ENCODE peak calls at places on chromosomes 3 and 15, in ten cellular contexts. One of them, this sample, is unnamed.

GRCh38 chr3:161274691-161275298 is 53.7 kb downstream of the NMD3 start:
- DNase-seq in activated CD4-positive, alpha-beta T cell treated with anti-CD3 and anti-CD28 coated beads for 24 hours: peak; percentile 13
- DNase-seq in astrocyte of the spinal cord: peak; percentile 60
- DNase-seq in NCI-H510A: no peak
- DNase-seq in HTR-8/SVneo: peak; percentile 31
- DNase-seq in GM20000: peak; percentile 33
- DNase-seq in fibroblast of pulmonary artery: peak; percentile 74
- DNase-seq in right cardiac atrium: no peak
- DNase-seq in T-helper 2 cell: no peak
- DNase-seq in globus pallidus: peak; percentile 30
- DNase-seq in this sample: no peak

GRCh38 chr15:58415636-58416035 is 16.2 kb upstream of the LIPC start:
- DNase-seq in right cardiac atrium: no peak
- DNase-seq in fibroblast of pulmonary artery: peak; percentile 12
- DNase-seq in activated CD4-positive, alpha-beta T cell treated with anti-CD3 and anti-CD28 coated beads for 24 hours: no peak
- DNase-seq in astrocyte of the spinal cord: no peak
- DNase-seq in GM20000: no peak
- DNase-seq in HTR-8/SVneo: no peak
- DNase-seq in NCI-H510A: no peak
- DNase-seq in T-helper 2 cell: no peak
- DNase-seq in globus pallidus: no peak
- DNase-seq in this sample: no peak

GRCh38 chr15:63367390-63367789 is 14.3 kb downstream of the CA12 start:
- DNase-seq in fibroblast of pulmonary artery: no peak
- DNase-seq in right cardiac atrium: no peak
- DNase-seq in T-helper 2 cell: no peak
- DNase-seq in astrocyte of the spinal cord: no peak
- DNase-seq in activated CD4-positive, alpha-beta T cell treated with anti-CD3 and anti-CD28 coated beads for 24 hours: no peak
- DNase-seq in globus pallidus: no peak
- DNase-seq in HTR-8/SVneo: no peak
- DNase-seq in NCI-H510A: no peak
- DNase-seq in GM20000: no peak
- DNase-seq in this sample: no peak

GRCh38 chr15:84099181-84099580 is 136.4 kb upstream of the GOLGA6L4 start:
- DNase-seq in globus pallidus: peak; percentile 16
- DNase-seq in activated CD4-positive, alpha-beta T cell treated with anti-CD3 and anti-CD28 coated beads for 24 hours: no peak
- DNase-seq in GM20000: peak; percentile 3
- DNase-seq in T-helper 2 cell: no peak
- DNase-seq in astrocyte of the spinal cord: peak; percentile 21
- DNase-seq in fibroblast of pulmonary artery: peak; percentile 63
- DNase-seq in HTR-8/SVneo: no peak
- DNase-seq in right cardiac atrium: peak; percentile 73
- DNase-seq in NCI-H510A: no peak
- DNase-seq in this sample: no peak

GRCh38 chr3:68988740-68989139 is 24.7 kb downstream of the EOGT start:
- DNase-seq in globus pallidus: no peak
- DNase-seq in GM20000: no peak
- DNase-seq in right cardiac atrium: no peak
- DNase-seq in activated CD4-positive, alpha-beta T cell treated with anti-CD3 and anti-CD28 coated beads for 24 hours: no peak
- DNase-seq in fibroblast of pulmonary artery: peak; percentile 38
- DNase-seq in T-helper 2 cell: no peak
- DNase-seq in HTR-8/SVneo: no peak
- DNase-seq in NCI-H510A: no peak
- DNase-seq in astrocyte of the spinal cord: peak; percentile 65
- DNase-seq in this sample: no peak

GRCh38 chr3:33388374-33389100 is 51.7 kb downstream of the UBP1 start:
- DNase-seq in NCI-H510A: no peak
- DNase-seq in T-helper 2 cell: no peak
- DNase-seq in astrocyte of the spinal cord: no peak
- DNase-seq in activated CD4-positive, alpha-beta T cell treated with anti-CD3 and anti-CD28 coated beads for 24 hours: no peak
- DNase-seq in fibroblast of pulmonary artery: peak; percentile 10
- DNase-seq in globus pallidus: no peak
- DNase-seq in HTR-8/SVneo: no peak
- DNase-seq in right cardiac atrium: no peak
- DNase-seq in GM20000: no peak
- DNase-seq in this sample: no peak

GRCh38 chr3:129246636-129247035 is 2.8 kb upstream of the COPG1 start:
- DNase-seq in fibroblast of pulmonary artery: no peak
- DNase-seq in HTR-8/SVneo: no peak
- DNase-seq in NCI-H510A: no peak
- DNase-seq in T-helper 2 cell: no peak
- DNase-seq in right cardiac atrium: no peak
- DNase-seq in astrocyte of the spinal cord: no peak
- DNase-seq in GM20000: no peak
- DNase-seq in activated CD4-positive, alpha-beta T cell treated with anti-CD3 and anti-CD28 coated beads for 24 hours: no peak
- DNase-seq in globus pallidus: no peak
- DNase-seq in this sample: no peak

GRCh38 chr3:20696393-20697045 is 510.5 kb upstream of the SGO1 start:
- DNase-seq in fibroblast of pulmonary artery: no peak
- DNase-seq in HTR-8/SVneo: no peak
- DNase-seq in astrocyte of the spinal cord: no peak
- DNase-seq in GM20000: no peak
- DNase-seq in globus pallidus: no peak
- DNase-seq in right cardiac atrium: no peak
- DNase-seq in NCI-H510A: no peak
- DNase-seq in activated CD4-positive, alpha-beta T cell treated with anti-CD3 and anti-CD28 coated beads for 24 hours: no peak
- DNase-seq in T-helper 2 cell: no peak
- DNase-seq in this sample: no peak

GRCh38 chr3:76943058-76943457 is 96.8 kb upstream of the ROBO2 start:
- DNase-seq in GM20000: no peak
- DNase-seq in astrocyte of the spinal cord: no peak
- DNase-seq in right cardiac atrium: no peak
- DNase-seq in fibroblast of pulmonary artery: no peak
- DNase-seq in globus pallidus: no peak
- DNase-seq in HTR-8/SVneo: no peak
- DNase-seq in T-helper 2 cell: no peak
- DNase-seq in NCI-H510A: no peak
- DNase-seq in activated CD4-positive, alpha-beta T cell treated with anti-CD3 and anti-CD28 coated beads for 24 hours: no peak
- DNase-seq in this sample: no peak

GRCh38 chr3:104214937-104215336 is 1151.8 kb upstream of the ALCAM start:
- DNase-seq in HTR-8/SVneo: no peak
- DNase-seq in T-helper 2 cell: no peak
- DNase-seq in GM20000: no peak
- DNase-seq in NCI-H510A: no peak
- DNase-seq in activated CD4-positive, alpha-beta T cell treated with anti-CD3 and anti-CD28 coated beads for 24 hours: no peak
- DNase-seq in fibroblast of pulmonary artery: no peak
- DNase-seq in astrocyte of the spinal cord: no peak
- DNase-seq in right cardiac atrium: no peak
- DNase-seq in globus pallidus: no peak
- DNase-seq in this sample: no peak

GRCh38 chr3:57816471-57817105 is 60.5 kb downstream of the SLMAP start:
- DNase-seq in NCI-H510A: no peak
- DNase-seq in right cardiac atrium: no peak
- DNase-seq in T-helper 2 cell: no peak
- DNase-seq in fibroblast of pulmonary artery: no peak
- DNase-seq in astrocyte of the spinal cord: no peak
- DNase-seq in HTR-8/SVneo: no peak
- DNase-seq in activated CD4-positive, alpha-beta T cell treated with anti-CD3 and anti-CD28 coated beads for 24 hours: no peak
- DNase-seq in GM20000: no peak
- DNase-seq in globus pallidus: no peak
- DNase-seq in this sample: no peak

GRCh38 chr3:193780810-193781472 is 187.9 kb downstream of the OPA1 start:
- DNase-seq in HTR-8/SVneo: peak; percentile 83
- DNase-seq in right cardiac atrium: peak; percentile 89
- DNase-seq in T-helper 2 cell: no peak
- DNase-seq in globus pallidus: peak; percentile 69
- DNase-seq in GM20000: peak; percentile 56
- DNase-seq in astrocyte of the spinal cord: peak; percentile 71
- DNase-seq in fibroblast of pulmonary artery: peak; percentile 84
- DNase-seq in activated CD4-positive, alpha-beta T cell treated with anti-CD3 and anti-CD28 coated beads for 24 hours: no peak
- DNase-seq in NCI-H510A: no peak
- DNase-seq in this sample: no peak

GRCh38 chr3:47089605-47090004 is 74.3 kb downstream of the SETD2 start:
- DNase-seq in activated CD4-positive, alpha-beta T cell treated with anti-CD3 and anti-CD28 coated beads for 24 hours: no peak
- DNase-seq in right cardiac atrium: no peak
- DNase-seq in HTR-8/SVneo: no peak
- DNase-seq in globus pallidus: no peak
- DNase-seq in T-helper 2 cell: no peak
- DNase-seq in astrocyte of the spinal cord: no peak
- DNase-seq in GM20000: no peak
- DNase-seq in fibroblast of pulmonary artery: no peak
- DNase-seq in NCI-H510A: no peak
- DNase-seq in this sample: no peak

GRCh38 chr15:99566157-99566900 is 545 bp downstream of the MEF2A start:
- DNase-seq in GM20000: peak; percentile 64
- DNase-seq in fibroblast of pulmonary artery: no peak
- DNase-seq in T-helper 2 cell: peak; percentile 11
- DNase-seq in astrocyte of the spinal cord: peak; percentile 6
- DNase-seq in NCI-H510A: no peak
- DNase-seq in HTR-8/SVneo: peak; percentile 9
- DNase-seq in right cardiac atrium: peak; percentile 74
- DNase-seq in activated CD4-positive, alpha-beta T cell treated with anti-CD3 and anti-CD28 coated beads for 24 hours: peak; percentile 13
- DNase-seq in globus pallidus: peak; percentile 26
- DNase-seq in this sample: peak; percentile 19

GRCh38 chr3:181901626-181902025 is 189.9 kb downstream of the SOX2 start:
- DNase-seq in activated CD4-positive, alpha-beta T cell treated with anti-CD3 and anti-CD28 coated beads for 24 hours: no peak
- DNase-seq in astrocyte of the spinal cord: peak; percentile 29
- DNase-seq in HTR-8/SVneo: no peak
- DNase-seq in NCI-H510A: no peak
- DNase-seq in fibroblast of pulmonary artery: no peak
- DNase-seq in GM20000: no peak
- DNase-seq in T-helper 2 cell: no peak
- DNase-seq in globus pallidus: no peak
- DNase-seq in right cardiac atrium: no peak
- DNase-seq in this sample: no peak

GRCh38 chr15:35630570-35630969 is 84.6 kb upstream of the DPH6 start:
- DNase-seq in astrocyte of the spinal cord: no peak
- DNase-seq in fibroblast of pulmonary artery: peak; percentile 55
- DNase-seq in HTR-8/SVneo: no peak
- DNase-seq in globus pallidus: no peak
- DNase-seq in NCI-H510A: no peak
- DNase-seq in right cardiac atrium: no peak
- DNase-seq in GM20000: no peak
- DNase-seq in T-helper 2 cell: no peak
- DNase-seq in activated CD4-positive, alpha-beta T cell treated with anti-CD3 and anti-CD28 coated beads for 24 hours: no peak
- DNase-seq in this sample: no peak

GRCh38 chr3:194250104-194251002 is 100.8 kb downstream of the CPN2 start:
- DNase-seq in globus pallidus: no peak
- DNase-seq in astrocyte of the spinal cord: peak; percentile 62
- DNase-seq in HTR-8/SVneo: no peak
- DNase-seq in right cardiac atrium: peak; percentile 92
- DNase-seq in NCI-H510A: no peak
- DNase-seq in fibroblast of pulmonary artery: peak; percentile 70
- DNase-seq in GM20000: no peak
- DNase-seq in activated CD4-positive, alpha-beta T cell treated with anti-CD3 and anti-CD28 coated beads for 24 hours: no peak
- DNase-seq in T-helper 2 cell: no peak
- DNase-seq in this sample: no peak

GRCh38 chr3:115341208-115341607 is 194.1 kb upstream of the ZBTB20 start:
- DNase-seq in right cardiac atrium: no peak
- DNase-seq in GM20000: no peak
- DNase-seq in fibroblast of pulmonary artery: peak; percentile 71
- DNase-seq in HTR-8/SVneo: peak; percentile 19
- DNase-seq in activated CD4-positive, alpha-beta T cell treated with anti-CD3 and anti-CD28 coated beads for 24 hours: no peak
- DNase-seq in astrocyte of the spinal cord: peak; percentile 72
- DNase-seq in globus pallidus: no peak
- DNase-seq in T-helper 2 cell: no peak
- DNase-seq in NCI-H510A: no peak
- DNase-seq in this sample: no peak

GRCh38 chr3:435161-435560 is 238.6 kb downstream of the CHL1 start:
- DNase-seq in T-helper 2 cell: no peak
- DNase-seq in fibroblast of pulmonary artery: no peak
- DNase-seq in NCI-H510A: no peak
- DNase-seq in right cardiac atrium: no peak
- DNase-seq in GM20000: no peak
- DNase-seq in HTR-8/SVneo: no peak
- DNase-seq in globus pallidus: no peak
- DNase-seq in astrocyte of the spinal cord: no peak
- DNase-seq in activated CD4-positive, alpha-beta T cell treated with anti-CD3 and anti-CD28 coated beads for 24 hours: no peak
- DNase-seq in this sample: no peak

GRCh38 chr3:133269393-133269792 is 130.5 kb upstream of the BFSP2 start:
- DNase-seq in right cardiac atrium: no peak
- DNase-seq in fibroblast of pulmonary artery: no peak
- DNase-seq in HTR-8/SVneo: no peak
- DNase-seq in astrocyte of the spinal cord: no peak
- DNase-seq in GM20000: no peak
- DNase-seq in NCI-H510A: no peak
- DNase-seq in T-helper 2 cell: no peak
- DNase-seq in activated CD4-positive, alpha-beta T cell treated with anti-CD3 and anti-CD28 coated beads for 24 hours: no peak
- DNase-seq in globus pallidus: no peak
- DNase-seq in this sample: no peak

GRCh38 chr3:58708116-58708791 is 41.7 kb upstream of the FAM3D start:
- DNase-seq in astrocyte of the spinal cord: no peak
- DNase-seq in T-helper 2 cell: no peak
- DNase-seq in GM20000: no peak
- DNase-seq in activated CD4-positive, alpha-beta T cell treated with anti-CD3 and anti-CD28 coated beads for 24 hours: no peak
- DNase-seq in HTR-8/SVneo: no peak
- DNase-seq in right cardiac atrium: no peak
- DNase-seq in NCI-H510A: no peak
- DNase-seq in globus pallidus: no peak
- DNase-seq in fibroblast of pulmonary artery: no peak
- DNase-seq in this sample: no peak

GRCh38 chr3:72227536-72228070 is 442.7 kb upstream of the PROK2 start:
- DNase-seq in globus pallidus: no peak
- DNase-seq in NCI-H510A: no peak
- DNase-seq in HTR-8/SVneo: no peak
- DNase-seq in fibroblast of pulmonary artery: peak; percentile 82
- DNase-seq in astrocyte of the spinal cord: no peak
- DNase-seq in T-helper 2 cell: no peak
- DNase-seq in activated CD4-positive, alpha-beta T cell treated with anti-CD3 and anti-CD28 coated beads for 24 hours: no peak
- DNase-seq in right cardiac atrium: no peak
- DNase-seq in GM20000: no peak
- DNase-seq in this sample: no peak

GRCh38 chr15:72593838-72594237 is 60.7 kb upstream of the GOLGA6B start:
- DNase-seq in astrocyte of the spinal cord: no peak
- DNase-seq in GM20000: no peak
- DNase-seq in fibroblast of pulmonary artery: no peak
- DNase-seq in right cardiac atrium: no peak
- DNase-seq in globus pallidus: no peak
- DNase-seq in activated CD4-positive, alpha-beta T cell treated with anti-CD3 and anti-CD28 coated beads for 24 hours: no peak
- DNase-seq in NCI-H510A: no peak
- DNase-seq in T-helper 2 cell: no peak
- DNase-seq in HTR-8/SVneo: no peak
- DNase-seq in this sample: no peak

GRCh38 chr15:44782516-44782915 is 46.2 kb downstream of the TRIM69 start:
- DNase-seq in NCI-H510A: no peak
- DNase-seq in fibroblast of pulmonary artery: no peak
- DNase-seq in globus pallidus: no peak
- DNase-seq in GM20000: no peak
- DNase-seq in right cardiac atrium: no peak
- DNase-seq in activated CD4-positive, alpha-beta T cell treated with anti-CD3 and anti-CD28 coated beads for 24 hours: no peak
- DNase-seq in HTR-8/SVneo: no peak
- DNase-seq in astrocyte of the spinal cord: peak; percentile 11
- DNase-seq in T-helper 2 cell: no peak
- DNase-seq in this sample: no peak

GRCh38 chr3:183991403-183991802 is 26.3 kb downstream of the ABCC5 start:
- DNase-seq in astrocyte of the spinal cord: no peak
- DNase-seq in fibroblast of pulmonary artery: no peak
- DNase-seq in globus pallidus: no peak
- DNase-seq in right cardiac atrium: no peak
- DNase-seq in HTR-8/SVneo: no peak
- DNase-seq in T-helper 2 cell: no peak
- DNase-seq in GM20000: no peak
- DNase-seq in NCI-H510A: peak; percentile 26
- DNase-seq in activated CD4-positive, alpha-beta T cell treated with anti-CD3 and anti-CD28 coated beads for 24 hours: no peak
- DNase-seq in this sample: no peak

GRCh38 chr3:72380193-72380592 is 468.1 kb downstream of the SHQ1 start:
- DNase-seq in globus pallidus: no peak
- DNase-seq in right cardiac atrium: no peak
- DNase-seq in activated CD4-positive, alpha-beta T cell treated with anti-CD3 and anti-CD28 coated beads for 24 hours: no peak
- DNase-seq in GM20000: no peak
- DNase-seq in T-helper 2 cell: no peak
- DNase-seq in NCI-H510A: no peak
- DNase-seq in HTR-8/SVneo: peak; percentile 15
- DNase-seq in fibroblast of pulmonary artery: peak; percentile 69
- DNase-seq in astrocyte of the spinal cord: peak; percentile 37
- DNase-seq in this sample: no peak